ENCODE peak calls at places on chromosomes 4 and X, in eight cellular contexts. H is smooth muscle cell of the brain vasculature, F is H4, M is HT1080, T is Daoy, Y is foreskin fibroblast, L is pancreas, I is AG09309. Q is an unnamed sample.

GRCh38 chr4:56762484-56763250 is 58.8 kb downstream of the SPINK2 start:
- DNase-seq in H (no peak), F (no peak), M (no peak), T (no peak), Y (no peak), L (no peak), I (no peak), Q (no peak)

GRCh38 chr4:23324291-23324690 is 565.6 kb downstream of the PPARGC1A start:
- DNase-seq in H (no peak), F (peak), M (peak), T (peak), Y (peak), L (no peak), I (no peak), Q (no peak)

GRCh38 chr4:7067147-7067522 is 729 bp downstream of the GRPEL1 start:
- DNase-seq in H (no peak), F (no peak), M (no peak), T (no peak), Y (peak), L (peak), I (no peak), Q (no peak)

GRCh38 chrX:143648705-143649104 is 12.8 kb upstream of the SLITRK4 start:
- DNase-seq in H (no peak), F (peak), M (peak), T (no peak), Y (no peak), L (no peak), I (no peak), Q (no peak)

GRCh38 chr4:122341906-122342305 is 36.9 kb upstream of the ADAD1 start:
- DNase-seq in H (no peak), F (peak), M (peak), T (peak), Y (peak), L (no peak), I (peak), Q (no peak)

GRCh38 chr4:3805026-3805425 is 38.8 kb downstream of the ADRA2C start:
- DNase-seq in H (no peak), F (no peak), M (no peak), T (no peak), Y (no peak), L (peak), I (no peak), Q (no peak)

GRCh38 chr4:4470208-4470607 is 71.6 kb downstream of the STX18 start:
- DNase-seq in H (no peak), F (no peak), M (no peak), T (no peak), Y (no peak), L (no peak), I (no peak), Q (no peak)

GRCh38 chrX:9665113-9665512 is 100.5 kb downstream of the GPR143 start:
- DNase-seq in H (no peak), F (no peak), M (no peak), T (no peak), Y (no peak), L (no peak), I (no peak), Q (no peak)

GRCh38 chr4:138650917-138651564 is 364.5 kb upstream of the NOCT start:
- DNase-seq in H (no peak), F (peak), M (peak), T (peak), Y (peak), L (no peak), I (peak), Q (no peak)

GRCh38 chr4:81811562-81812293 is 340.0 kb upstream of the RASGEF1B start:
- DNase-seq in H (no peak), F (no peak), M (no peak), T (no peak), Y (no peak), L (no peak), I (no peak), Q (no peak)

GRCh38 chrX:22666441-22666840 is 333.3 kb upstream of the DDX53 start:
- DNase-seq in H (no peak), F (peak), M (peak), T (peak), Y (no peak), L (no peak), I (no peak), Q (no peak)

GRCh38 chr4:53380221-53380620 is 2.8 kb downstream of the FIP1L1 start:
- DNase-seq in H (no peak), F (no peak), M (no peak), T (no peak), Y (no peak), L (no peak), I (no peak), Q (no peak)

GRCh38 chr4:40307627-40308497 is 27.3 kb upstream of the CHRNA9 start:
- DNase-seq in H (no peak), F (no peak), M (no peak), T (no peak), Y (no peak), L (no peak), I (no peak), Q (no peak)